ENCODE peak calls at places on chromosomes 11 and 22, in eight cellular contexts. One of them, this sample, is unnamed.

GRCh38 chr11:8286886-8287285 is 23.2 kb upstream of the LMO1 start:
- DNase-seq in Panc1: no peak
- DNase-seq in H1: peak
- DNase-seq in HCT116: no peak
- DNase-seq in prostate gland: no peak
- DNase-seq in spleen: peak
- DNase-seq in sigmoid colon: peak
- DNase-seq in transverse colon: no peak
- DNase-seq in this sample: no peak

GRCh38 chr11:134581121-134581626 is 169.1 kb upstream of the B3GAT1 start:
- DNase-seq in spleen: no peak
- DNase-seq in transverse colon: no peak
- DNase-seq in H1: peak
- DNase-seq in prostate gland: no peak
- DNase-seq in HCT116: no peak
- DNase-seq in Panc1: no peak
- DNase-seq in sigmoid colon: peak
- DNase-seq in this sample: no peak

GRCh38 chr11:94153320-94153719 is 24.7 kb downstream of the PANX1 start:
- DNase-seq in spleen: no peak
- DNase-seq in sigmoid colon: no peak
- DNase-seq in HCT116: no peak
- DNase-seq in transverse colon: no peak
- DNase-seq in prostate gland: no peak
- DNase-seq in Panc1: no peak
- DNase-seq in H1: no peak
- DNase-seq in this sample: no peak

GRCh38 chr22:17237031-17237668 is 17.9 kb upstream of the ADA2 start:
- DNase-seq in Panc1: no peak
- DNase-seq in transverse colon: no peak
- DNase-seq in H1: no peak
- DNase-seq in prostate gland: no peak
- DNase-seq in HCT116: no peak
- DNase-seq in spleen: no peak
- DNase-seq in sigmoid colon: no peak
- DNase-seq in this sample: no peak

GRCh38 chr11:66569076-66569475 is 670 bp upstream of the CTSF start:
- DNase-seq in Panc1: no peak
- DNase-seq in H1: no peak
- DNase-seq in spleen: no peak
- DNase-seq in prostate gland: no peak
- DNase-seq in HCT116: no peak
- DNase-seq in sigmoid colon: no peak
- DNase-seq in transverse colon: no peak
- DNase-seq in this sample: no peak

GRCh38 chr22:50299724-50300619 is 7.5 kb downstream of the PLXNB2 start:
- DNase-seq in sigmoid colon: no peak
- DNase-seq in prostate gland: no peak
- DNase-seq in H1: peak
- DNase-seq in spleen: no peak
- DNase-seq in Panc1: no peak
- DNase-seq in transverse colon: peak
- DNase-seq in HCT116: no peak
- DNase-seq in this sample: no peak

GRCh38 chr11:97607301-97608000 is 1217.6 kb downstream of the JRKL start:
- DNase-seq in Panc1: no peak
- DNase-seq in prostate gland: no peak
- DNase-seq in sigmoid colon: no peak
- DNase-seq in HCT116: no peak
- DNase-seq in spleen: no peak
- DNase-seq in transverse colon: no peak
- DNase-seq in H1: no peak
- DNase-seq in this sample: no peak

GRCh38 chr11:115141715-115142114 is 362.5 kb downstream of the CADM1 start:
- DNase-seq in transverse colon: no peak
- DNase-seq in spleen: no peak
- DNase-seq in H1: no peak
- DNase-seq in prostate gland: no peak
- DNase-seq in Panc1: no peak
- DNase-seq in sigmoid colon: no peak
- DNase-seq in HCT116: no peak
- DNase-seq in this sample: no peak

GRCh38 chr11:76543006-76543703 is 98.3 kb downstream of the EMSY start:
- DNase-seq in prostate gland: no peak
- DNase-seq in HCT116: no peak
- DNase-seq in spleen: no peak
- DNase-seq in H1: no peak
- DNase-seq in sigmoid colon: no peak
- DNase-seq in Panc1: peak
- DNase-seq in transverse colon: no peak
- DNase-seq in this sample: no peak

GRCh38 chr11:36452231-36452630 is 57.8 kb downstream of the TRAF6 start:
- DNase-seq in spleen: no peak
- DNase-seq in HCT116: no peak
- DNase-seq in prostate gland: no peak
- DNase-seq in Panc1: no peak
- DNase-seq in transverse colon: no peak
- DNase-seq in H1: no peak
- DNase-seq in sigmoid colon: no peak
- DNase-seq in this sample: peak

GRCh38 chr11:126464796-126465195 is 109.3 kb downstream of the ST3GAL4 start:
- DNase-seq in spleen: no peak
- DNase-seq in HCT116: no peak
- DNase-seq in prostate gland: no peak
- DNase-seq in sigmoid colon: no peak
- DNase-seq in transverse colon: no peak
- DNase-seq in Panc1: no peak
- DNase-seq in H1: no peak
- DNase-seq in this sample: peak

GRCh38 chr11:18046116-18046777 is at the start of gene TPH1:
- DNase-seq in prostate gland: peak
- DNase-seq in sigmoid colon: no peak
- DNase-seq in Panc1: no peak
- DNase-seq in HCT116: no peak
- DNase-seq in H1: peak
- DNase-seq in spleen: no peak
- DNase-seq in transverse colon: peak
- DNase-seq in this sample: no peak

GRCh38 chr22:50326959-50327710 is at the start of gene DENND6B:
- DNase-seq in H1: peak
- DNase-seq in Panc1: no peak
- DNase-seq in sigmoid colon: peak
- DNase-seq in HCT116: no peak
- DNase-seq in transverse colon: peak
- DNase-seq in prostate gland: peak
- DNase-seq in spleen: peak
- DNase-seq in this sample: peak

GRCh38 chr22:38267086-38267485 is 5.7 kb downstream of the TMEM184B start:
- DNase-seq in sigmoid colon: no peak
- DNase-seq in spleen: no peak
- DNase-seq in HCT116: no peak
- DNase-seq in Panc1: no peak
- DNase-seq in transverse colon: no peak
- DNase-seq in H1: no peak
- DNase-seq in prostate gland: no peak
- DNase-seq in this sample: no peak
- TF ChIP-seq POLR2AphosphoS5 in sigmoid colon: peak
- TF ChIP-seq POLR2AphosphoS5 in spleen: peak
- TF ChIP-seq POLR2AphosphoS5 in HCT116: no peak
- TF ChIP-seq POLR2AphosphoS5 in Panc1: no peak
- TF ChIP-seq POLR2AphosphoS5 in transverse colon: no peak
- TF ChIP-seq POLR2AphosphoS5 in H1: no peak
- TF ChIP-seq POLR2AphosphoS5 in prostate gland: peak
- TF ChIP-seq POLR2AphosphoS5 in this sample: no peak

GRCh38 chr11:10623797-10624761 is 55.6 kb upstream of the LYVE1 start:
- DNase-seq in prostate gland: no peak
- DNase-seq in Panc1: peak
- DNase-seq in sigmoid colon: peak
- DNase-seq in HCT116: peak
- DNase-seq in H1: peak
- DNase-seq in transverse colon: peak
- DNase-seq in spleen: peak
- DNase-seq in this sample: peak
- TF ChIP-seq POLR2AphosphoS5 in prostate gland: no peak
- TF ChIP-seq POLR2AphosphoS5 in Panc1: no peak
- TF ChIP-seq POLR2AphosphoS5 in sigmoid colon: peak
- TF ChIP-seq POLR2AphosphoS5 in HCT116: no peak
- TF ChIP-seq POLR2AphosphoS5 in H1: no peak
- TF ChIP-seq POLR2AphosphoS5 in transverse colon: no peak
- TF ChIP-seq POLR2AphosphoS5 in spleen: no peak
- TF ChIP-seq POLR2AphosphoS5 in this sample: no peak

GRCh38 chr11:27473017-27473406 is 422 bp upstream of the LGR4 start:
- DNase-seq in prostate gland: no peak
- DNase-seq in Panc1: no peak
- DNase-seq in transverse colon: no peak
- DNase-seq in spleen: no peak
- DNase-seq in H1: no peak
- DNase-seq in HCT116: no peak
- DNase-seq in sigmoid colon: no peak
- DNase-seq in this sample: no peak
- TF ChIP-seq POLR2AphosphoS5 in prostate gland: no peak
- TF ChIP-seq POLR2AphosphoS5 in Panc1: no peak
- TF ChIP-seq POLR2AphosphoS5 in transverse colon: no peak
- TF ChIP-seq POLR2AphosphoS5 in spleen: no peak
- TF ChIP-seq POLR2AphosphoS5 in H1: no peak
- TF ChIP-seq POLR2AphosphoS5 in HCT116: no peak
- TF ChIP-seq POLR2AphosphoS5 in sigmoid colon: no peak
- TF ChIP-seq POLR2AphosphoS5 in this sample: no peak

DNA sequence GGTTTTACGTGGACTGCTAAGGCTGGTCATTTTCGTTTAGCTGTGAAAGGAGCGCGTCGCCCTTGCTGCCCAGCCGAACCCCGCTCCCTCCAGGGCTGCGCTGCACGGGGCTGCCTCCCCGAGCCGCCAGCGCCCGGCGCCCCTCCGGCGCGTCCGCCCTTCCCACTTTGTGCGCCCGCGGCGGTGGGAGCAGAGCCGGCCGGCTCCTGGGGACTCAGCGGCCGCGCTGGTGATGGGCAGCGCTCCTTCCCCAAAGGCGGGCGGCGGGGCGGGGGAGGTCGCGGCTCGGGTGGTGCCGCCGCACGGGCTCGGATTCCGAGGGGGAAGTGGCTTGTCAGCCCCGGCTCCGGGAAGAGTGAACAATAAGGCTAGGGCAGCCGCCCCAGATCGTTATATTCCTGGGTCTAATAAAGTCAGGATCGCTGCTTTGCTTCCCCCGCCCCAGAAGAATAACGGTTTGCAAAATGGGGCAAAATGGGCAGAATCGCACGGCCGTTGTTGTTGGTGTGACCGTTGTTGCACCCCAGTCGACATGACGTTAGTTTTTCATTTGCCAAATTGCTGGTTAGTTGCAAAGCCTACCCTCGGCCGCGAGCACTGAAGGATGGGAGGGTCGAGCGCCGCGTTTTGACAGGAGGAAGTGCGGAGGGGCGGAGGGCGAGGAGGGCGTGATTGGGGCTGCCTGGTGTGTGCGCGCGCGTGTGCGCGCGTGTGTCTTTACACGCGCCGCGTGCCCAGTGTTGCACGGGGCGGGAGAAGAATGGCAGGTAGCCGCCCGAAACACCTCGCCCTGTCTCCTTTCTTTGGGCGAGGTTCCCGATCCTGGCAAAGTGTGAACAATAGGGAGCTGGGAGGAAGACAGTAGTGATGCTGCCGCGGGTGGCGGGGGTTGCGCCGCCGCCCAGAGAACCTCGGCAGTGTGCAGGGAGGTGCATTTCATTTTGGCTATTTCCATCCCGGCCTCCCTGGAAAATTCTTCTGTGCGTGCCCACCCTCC is 829 bp downstream of the NCAM1 start:
- DNase-seq in Panc1: no peak
- DNase-seq in H1: peak
- DNase-seq in transverse colon: peak
- DNase-seq in prostate gland: no peak
- DNase-seq in HCT116: no peak
- DNase-seq in spleen: peak
- DNase-seq in sigmoid colon: no peak
- DNase-seq in this sample: no peak
- TF ChIP-seq POLR2AphosphoS5 in Panc1: no peak
- TF ChIP-seq POLR2AphosphoS5 in H1: no peak
- TF ChIP-seq POLR2AphosphoS5 in transverse colon: no peak
- TF ChIP-seq POLR2AphosphoS5 in prostate gland: no peak
- TF ChIP-seq POLR2AphosphoS5 in HCT116: no peak
- TF ChIP-seq POLR2AphosphoS5 in spleen: peak
- TF ChIP-seq POLR2AphosphoS5 in sigmoid colon: no peak
- TF ChIP-seq POLR2AphosphoS5 in this sample: no peak

DNA sequence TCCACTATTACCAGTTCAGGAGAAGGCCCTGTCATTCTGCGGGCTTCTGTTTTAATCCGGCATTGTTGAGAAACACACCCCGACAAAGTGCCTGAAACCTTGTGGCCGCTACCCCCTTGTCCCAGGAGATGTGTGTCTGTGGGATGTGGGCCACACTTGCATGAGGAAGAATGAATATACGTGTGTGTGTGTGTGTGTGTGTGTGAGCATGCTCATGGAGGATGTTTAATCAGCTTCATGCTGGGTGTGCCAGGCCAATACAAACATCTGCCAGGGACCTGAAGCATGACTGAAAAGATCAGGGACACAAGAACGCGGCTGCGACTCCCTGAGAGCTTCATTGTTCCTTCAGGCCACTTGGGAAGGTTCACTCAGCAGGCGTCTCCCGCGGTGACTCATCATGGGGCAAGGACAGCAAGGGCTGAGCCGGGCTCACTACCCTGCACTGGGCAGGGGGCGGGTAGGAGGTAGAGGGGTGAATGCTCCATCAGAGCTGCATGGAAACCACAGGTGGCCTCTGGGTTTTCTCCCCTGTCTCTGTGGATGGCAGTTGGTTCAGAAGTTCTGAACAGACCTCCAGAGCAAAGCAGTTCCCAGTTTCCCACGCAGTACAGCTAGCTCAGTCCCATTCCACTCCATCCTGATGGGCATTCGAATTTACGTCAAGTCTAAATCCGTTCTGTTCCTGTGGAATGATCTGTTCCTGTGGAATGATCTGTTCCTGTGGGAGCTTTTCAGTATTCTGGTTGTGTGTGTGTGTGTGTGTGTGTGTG is 7.0 kb upstream of the MALAT1 start:
- DNase-seq in Panc1: no peak
- DNase-seq in HCT116: peak
- DNase-seq in transverse colon: peak
- DNase-seq in prostate gland: peak
- DNase-seq in sigmoid colon: peak
- DNase-seq in H1: peak
- DNase-seq in spleen: no peak
- DNase-seq in this sample: peak
- TF ChIP-seq POLR2AphosphoS5 in Panc1: peak
- TF ChIP-seq POLR2AphosphoS5 in HCT116: peak
- TF ChIP-seq POLR2AphosphoS5 in transverse colon: peak
- TF ChIP-seq POLR2AphosphoS5 in prostate gland: peak
- TF ChIP-seq POLR2AphosphoS5 in sigmoid colon: peak
- TF ChIP-seq POLR2AphosphoS5 in H1: no peak
- TF ChIP-seq POLR2AphosphoS5 in spleen: peak
- TF ChIP-seq POLR2AphosphoS5 in this sample: peak

GRCh38 chr11:496834-497564 is 10.0 kb downstream of the RNH1 start:
- DNase-seq in Panc1: no peak
- DNase-seq in prostate gland: no peak
- DNase-seq in HCT116: no peak
- DNase-seq in spleen: no peak
- DNase-seq in H1: peak
- DNase-seq in transverse colon: no peak
- DNase-seq in sigmoid colon: no peak
- DNase-seq in this sample: no peak
- TF ChIP-seq POLR2AphosphoS5 in Panc1: peak
- TF ChIP-seq POLR2AphosphoS5 in prostate gland: no peak
- TF ChIP-seq POLR2AphosphoS5 in HCT116: no peak
- TF ChIP-seq POLR2AphosphoS5 in spleen: no peak
- TF ChIP-seq POLR2AphosphoS5 in H1: peak
- TF ChIP-seq POLR2AphosphoS5 in transverse colon: no peak
- TF ChIP-seq POLR2AphosphoS5 in sigmoid colon: no peak
- TF ChIP-seq POLR2AphosphoS5 in this sample: peak

This sample was measured in HL-60.